ENCODE peak calls at places on chromosomes 11 and 22, in nine cellular contexts. One of them, this sample, is unnamed. For H3K36me3 and H3K9me3, the result is how much of the 10 kb centered on the place peaks cover.

GRCh38 chr11:60625262-60625661 is 74.2 kb upstream of the MS4A8 start:
- DNase-seq in ascending aorta: no peak
- DNase-seq in OCI-LY7: peak
- DNase-seq in lower lobe of right lung: no peak
- DNase-seq in left ventricle myocardium inferior: no peak
- DNase-seq in adrenal gland: peak
- DNase-seq in astrocyte: no peak
- DNase-seq in HepG2: peak
- DNase-seq in ovary: no peak
- DNase-seq in this sample: no peak

GRCh38 chr11:118635237-118635591 is 27.8 kb downstream of the PHLDB1 start:
- DNase-seq in ascending aorta: no peak
- DNase-seq in left ventricle myocardium inferior: no peak
- DNase-seq in HepG2: no peak
- DNase-seq in adrenal gland: peak
- DNase-seq in lower lobe of right lung: no peak
- DNase-seq in ovary: peak
- DNase-seq in OCI-LY7: no peak
- DNase-seq in astrocyte: no peak
- DNase-seq in this sample: no peak

GRCh38 chr11:3199537-3200295 is 18.9 kb downstream of the MRGPRG start:
- DNase-seq in adrenal gland: no peak
- DNase-seq in ovary: no peak
- DNase-seq in HepG2: no peak
- DNase-seq in astrocyte: no peak
- DNase-seq in OCI-LY7: no peak
- DNase-seq in left ventricle myocardium inferior: no peak
- DNase-seq in lower lobe of right lung: no peak
- DNase-seq in ascending aorta: no peak
- DNase-seq in this sample: no peak

GRCh38 chr22:19082101-19082500 is 40.1 kb downstream of the DGCR2 start:
- DNase-seq in lower lobe of right lung: no peak
- DNase-seq in ascending aorta: no peak
- DNase-seq in OCI-LY7: no peak
- DNase-seq in left ventricle myocardium inferior: no peak
- DNase-seq in ovary: no peak
- DNase-seq in adrenal gland: no peak
- DNase-seq in astrocyte: no peak
- DNase-seq in HepG2: no peak
- DNase-seq in this sample: no peak

GRCh38 chr22:36409911-36410756 is 22.4 kb upstream of the MYH9 start:
- DNase-seq in lower lobe of right lung: peak
- DNase-seq in left ventricle myocardium inferior: peak
- DNase-seq in HepG2: peak
- DNase-seq in ovary: peak
- DNase-seq in astrocyte: peak
- DNase-seq in adrenal gland: peak
- DNase-seq in ascending aorta: no peak
- DNase-seq in OCI-LY7: peak
- DNase-seq in this sample: peak

GRCh38 chr22:22982616-22983015 is 87.7 kb upstream of the GNAZ start:
- DNase-seq in ovary: no peak
- DNase-seq in ascending aorta: no peak
- DNase-seq in OCI-LY7: no peak
- DNase-seq in astrocyte: no peak
- DNase-seq in adrenal gland: no peak
- DNase-seq in left ventricle myocardium inferior: no peak
- DNase-seq in lower lobe of right lung: no peak
- DNase-seq in HepG2: no peak
- DNase-seq in this sample: no peak

GRCh38 chr11:112625816-112626215 is 335.4 kb upstream of the NCAM1 start:
- DNase-seq in HepG2: no peak
- DNase-seq in astrocyte: no peak
- DNase-seq in adrenal gland: no peak
- DNase-seq in lower lobe of right lung: no peak
- DNase-seq in OCI-LY7: no peak
- DNase-seq in ovary: no peak
- DNase-seq in left ventricle myocardium inferior: no peak
- DNase-seq in ascending aorta: no peak
- DNase-seq in this sample: no peak

GRCh38 chr11:23947883-23948282 is 549.0 kb upstream of the LUZP2 start:
- DNase-seq in ascending aorta: no peak
- DNase-seq in HepG2: no peak
- DNase-seq in ovary: no peak
- DNase-seq in OCI-LY7: no peak
- DNase-seq in adrenal gland: no peak
- DNase-seq in left ventricle myocardium inferior: no peak
- DNase-seq in lower lobe of right lung: no peak
- DNase-seq in astrocyte: no peak
- DNase-seq in this sample: no peak

GRCh38 chr11:77400306-77400705 is 73.6 kb downstream of the PAK1 start:
- DNase-seq in lower lobe of right lung: no peak
- DNase-seq in ascending aorta: no peak
- DNase-seq in adrenal gland: no peak
- DNase-seq in ovary: no peak
- DNase-seq in HepG2: no peak
- DNase-seq in left ventricle myocardium inferior: no peak
- DNase-seq in OCI-LY7: no peak
- DNase-seq in astrocyte: no peak
- DNase-seq in this sample: no peak

GRCh38 chr11:110243804-110244203 is 52.6 kb downstream of the RDX start:
- DNase-seq in lower lobe of right lung: no peak
- DNase-seq in left ventricle myocardium inferior: no peak
- DNase-seq in ascending aorta: no peak
- DNase-seq in HepG2: no peak
- DNase-seq in ovary: no peak
- DNase-seq in astrocyte: no peak
- DNase-seq in OCI-LY7: no peak
- DNase-seq in adrenal gland: no peak
- DNase-seq in this sample: no peak

GRCh38 chr11:110253525-110253924 is 42.9 kb downstream of the RDX start:
- DNase-seq in astrocyte: no peak
- DNase-seq in lower lobe of right lung: no peak
- DNase-seq in ovary: no peak
- DNase-seq in OCI-LY7: no peak
- DNase-seq in adrenal gland: no peak
- DNase-seq in HepG2: no peak
- DNase-seq in ascending aorta: no peak
- DNase-seq in left ventricle myocardium inferior: no peak
- DNase-seq in this sample: no peak

GRCh38 chr11:110251837-110252236 is 44.6 kb downstream of the RDX start:
- DNase-seq in left ventricle myocardium inferior: no peak
- DNase-seq in adrenal gland: no peak
- DNase-seq in ascending aorta: no peak
- DNase-seq in astrocyte: peak
- DNase-seq in HepG2: no peak
- DNase-seq in ovary: no peak
- DNase-seq in lower lobe of right lung: no peak
- DNase-seq in OCI-LY7: no peak
- DNase-seq in this sample: peak

GRCh38 chr11:110250168-110250567 is 46.2 kb downstream of the RDX start:
- DNase-seq in OCI-LY7: no peak
- DNase-seq in astrocyte: no peak
- DNase-seq in ovary: no peak
- DNase-seq in adrenal gland: no peak
- DNase-seq in lower lobe of right lung: no peak
- DNase-seq in ascending aorta: no peak
- DNase-seq in HepG2: no peak
- DNase-seq in left ventricle myocardium inferior: no peak
- DNase-seq in this sample: no peak

DNA sequence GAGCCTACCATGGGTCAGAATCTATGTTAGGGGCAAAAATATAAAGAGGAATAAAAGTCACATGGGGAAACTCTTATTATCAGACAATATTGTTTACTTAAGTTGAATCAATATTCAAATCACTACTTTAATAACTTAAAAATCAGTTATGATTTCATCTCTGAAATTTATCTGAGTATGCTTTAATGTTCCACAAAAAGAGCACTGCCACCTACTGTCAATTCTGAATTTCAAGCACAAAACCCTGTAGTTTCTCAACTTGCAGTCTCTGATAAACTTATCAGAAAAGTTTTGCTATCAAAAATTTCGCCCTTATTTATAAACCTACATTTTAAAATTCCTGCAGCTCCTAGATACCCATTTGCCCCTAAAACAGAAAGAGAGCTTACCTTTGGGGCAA is 47.3 kb downstream of the RDX start:
- DNase-seq in lower lobe of right lung: no peak
- DNase-seq in HepG2: no peak
- DNase-seq in ovary: no peak
- DNase-seq in adrenal gland: no peak
- DNase-seq in ascending aorta: no peak
- DNase-seq in astrocyte: no peak
- DNase-seq in OCI-LY7: no peak
- DNase-seq in left ventricle myocardium inferior: no peak
- DNase-seq in this sample: no peak
- H3K36me3 ChIP-seq in lower lobe of right lung: half or more
- H3K36me3 ChIP-seq in HepG2: under half
- H3K36me3 ChIP-seq in ovary: under half
- H3K36me3 ChIP-seq in adrenal gland: half or more
- H3K36me3 ChIP-seq in ascending aorta: under half
- H3K36me3 ChIP-seq in astrocyte: under half
- H3K36me3 ChIP-seq in OCI-LY7: under half
- H3K36me3 ChIP-seq in left ventricle myocardium inferior: under half
- H3K36me3 ChIP-seq in this sample: under half

DNA sequence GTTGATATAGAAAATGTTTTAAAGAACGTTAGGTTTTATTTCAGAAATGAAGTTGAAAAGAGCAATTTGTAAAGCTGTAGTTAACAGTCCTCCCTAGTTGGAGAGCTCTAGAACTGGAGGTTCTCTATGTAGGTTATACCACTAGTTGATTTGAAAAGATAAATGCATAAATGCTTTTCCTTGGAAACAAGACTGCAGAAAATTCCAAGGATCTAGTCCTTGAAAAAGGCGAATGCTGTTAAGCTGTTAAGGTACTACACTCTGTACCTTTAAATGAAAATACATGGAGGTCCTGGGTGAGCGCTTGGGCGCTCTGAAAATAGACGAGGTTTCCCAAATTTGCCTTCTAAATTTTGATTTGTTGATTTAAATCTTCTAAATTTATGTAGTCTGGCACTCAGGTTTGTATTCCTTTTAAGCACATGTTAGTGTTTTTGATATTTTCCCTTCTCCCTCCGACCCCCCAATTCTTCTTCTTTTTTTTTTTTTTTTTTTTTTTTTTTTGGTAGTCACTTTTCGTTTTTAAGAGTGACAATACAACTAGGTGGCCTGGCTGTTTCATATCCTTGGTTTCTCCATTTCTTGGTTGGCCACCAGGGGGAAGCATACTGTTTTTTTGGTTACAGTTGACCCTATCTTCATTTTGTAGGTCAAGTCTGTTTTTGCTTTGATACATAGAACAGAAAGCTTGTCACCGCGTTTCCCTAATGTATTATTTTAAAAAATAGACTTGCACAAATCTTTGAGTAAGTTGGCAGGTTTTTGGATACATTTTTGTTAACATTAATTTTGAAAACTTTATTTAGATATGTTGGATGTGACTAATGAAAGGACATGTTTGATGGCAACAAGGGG is 2.7 kb downstream of the NCR3LG1 start:
- DNase-seq in lower lobe of right lung: no peak
- DNase-seq in OCI-LY7: peak
- DNase-seq in ovary: peak
- DNase-seq in left ventricle myocardium inferior: no peak
- DNase-seq in astrocyte: peak
- DNase-seq in adrenal gland: peak
- DNase-seq in ascending aorta: no peak
- DNase-seq in HepG2: peak
- DNase-seq in this sample: peak
- TF ChIP-seq CTCF in lower lobe of right lung: peak
- TF ChIP-seq CTCF in OCI-LY7: peak
- TF ChIP-seq CTCF in ovary: peak
- TF ChIP-seq CTCF in left ventricle myocardium inferior: peak
- TF ChIP-seq CTCF in astrocyte: peak
- TF ChIP-seq CTCF in adrenal gland: peak
- TF ChIP-seq CTCF in ascending aorta: peak
- TF ChIP-seq CTCF in HepG2: peak
- TF ChIP-seq CTCF in this sample: peak

DNA sequence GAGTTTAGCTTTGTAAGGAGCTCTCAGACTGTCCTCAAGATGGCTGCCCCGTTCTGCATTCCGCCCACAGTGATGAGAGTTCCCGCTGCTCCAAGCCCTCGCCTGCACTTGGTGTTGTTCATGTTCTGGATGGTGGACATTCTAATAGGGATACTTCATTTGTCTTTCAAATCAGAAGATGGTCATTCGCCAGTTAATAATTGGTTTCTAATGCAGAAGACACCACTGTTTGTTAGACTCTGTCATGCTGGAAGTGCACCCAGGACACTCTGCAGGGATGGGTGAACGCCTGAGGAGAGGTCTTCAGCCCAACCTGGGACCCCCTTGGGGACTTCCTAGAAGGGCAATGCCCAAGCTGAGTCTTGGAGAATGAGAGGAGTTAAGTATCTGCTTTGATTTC is 836.4 kb downstream of the TBC1D22A start:
- DNase-seq in HepG2: no peak
- DNase-seq in lower lobe of right lung: no peak
- DNase-seq in astrocyte: no peak
- DNase-seq in OCI-LY7: no peak
- DNase-seq in left ventricle myocardium inferior: no peak
- DNase-seq in ascending aorta: no peak
- DNase-seq in adrenal gland: no peak
- DNase-seq in ovary: no peak
- DNase-seq in this sample: no peak
- H3K9me3 ChIP-seq in HepG2: under half
- H3K9me3 ChIP-seq in lower lobe of right lung: under half
- H3K9me3 ChIP-seq in astrocyte: under half
- H3K9me3 ChIP-seq in OCI-LY7: under half
- H3K9me3 ChIP-seq in left ventricle myocardium inferior: under half
- H3K9me3 ChIP-seq in ascending aorta: under half
- H3K9me3 ChIP-seq in adrenal gland: under half
- H3K9me3 ChIP-seq in ovary: under half
- H3K9me3 ChIP-seq in this sample: under half

GRCh38 chr11:57406337-57406904 is 16.0 kb upstream of the PRG2 start:
- DNase-seq in ascending aorta: no peak
- DNase-seq in lower lobe of right lung: no peak
- DNase-seq in OCI-LY7: no peak
- DNase-seq in left ventricle myocardium inferior: peak
- DNase-seq in adrenal gland: no peak
- DNase-seq in HepG2: no peak
- DNase-seq in astrocyte: peak
- DNase-seq in ovary: no peak
- DNase-seq in this sample: peak

GRCh38 chr11:57407521-57407920 is 17.1 kb upstream of the PRG2 start:
- DNase-seq in ascending aorta: no peak
- DNase-seq in ovary: no peak
- DNase-seq in lower lobe of right lung: no peak
- DNase-seq in astrocyte: no peak
- DNase-seq in adrenal gland: no peak
- DNase-seq in OCI-LY7: no peak
- DNase-seq in left ventricle myocardium inferior: no peak
- DNase-seq in HepG2: no peak
- DNase-seq in this sample: no peak

GRCh38 chr11:57405271-57405890 is 14.9 kb upstream of the PRG2 start:
- DNase-seq in astrocyte: no peak
- DNase-seq in lower lobe of right lung: no peak
- DNase-seq in left ventricle myocardium inferior: no peak
- DNase-seq in adrenal gland: no peak
- DNase-seq in OCI-LY7: no peak
- DNase-seq in ovary: no peak
- DNase-seq in HepG2: no peak
- DNase-seq in ascending aorta: no peak
- DNase-seq in this sample: no peak

GRCh38 chr11:57407941-57408475 is 17.6 kb upstream of the PRG2 start:
- DNase-seq in HepG2: no peak
- DNase-seq in lower lobe of right lung: no peak
- DNase-seq in ovary: no peak
- DNase-seq in adrenal gland: no peak
- DNase-seq in astrocyte: no peak
- DNase-seq in left ventricle myocardium inferior: no peak
- DNase-seq in ascending aorta: no peak
- DNase-seq in OCI-LY7: no peak
- DNase-seq in this sample: no peak

GRCh38 chr11:57407010-57407409 is 16.6 kb upstream of the PRG2 start:
- DNase-seq in OCI-LY7: no peak
- DNase-seq in left ventricle myocardium inferior: peak
- DNase-seq in ascending aorta: no peak
- DNase-seq in astrocyte: no peak
- DNase-seq in ovary: no peak
- DNase-seq in HepG2: no peak
- DNase-seq in adrenal gland: no peak
- DNase-seq in lower lobe of right lung: no peak
- DNase-seq in this sample: peak
- H3K36me3 ChIP-seq in OCI-LY7: half or more
- H3K36me3 ChIP-seq in left ventricle myocardium inferior: under half
- H3K36me3 ChIP-seq in ascending aorta: under half
- H3K36me3 ChIP-seq in astrocyte: under half
- H3K36me3 ChIP-seq in ovary: under half
- H3K36me3 ChIP-seq in HepG2: under half
- H3K36me3 ChIP-seq in adrenal gland: under half
- H3K36me3 ChIP-seq in lower lobe of right lung: half or more
- H3K36me3 ChIP-seq in this sample: under half